ENCODE peak calls at places on chromosomes 3 and 15, in eight cellular contexts. U is H9, K is cardiac muscle cell, Z is HCT116, O is Panc1, D is dorsolateral prefrontal cortex, W is lower lobe of right lung, V is RWPE1. X is an unnamed sample.

GRCh38 chr3:108780235-108780634 is 23.0 kb upstream of the RETNLB start:
- DNase-seq in U (no peak), K (no peak), Z (no peak), O (no peak), D (no peak), W (no peak), V (no peak), X (no peak)

GRCh38 chr3:45551214-45552010 is 43.1 kb upstream of the LIMD1 start:
- DNase-seq in U (no peak), K (peak), Z (peak), O (no peak), D (no peak), W (no peak), V (peak), X (no peak)

GRCh38 chr15:68578960-68579935 is at the start of gene CORO2B:
- DNase-seq in U (peak), K (peak), Z (no peak), O (no peak), D (peak), W (no peak), V (peak), X (peak)

GRCh38 chr3:34998905-34999304 is 640.4 kb upstream of the ARPP21 start:
- DNase-seq in U (no peak), K (no peak), Z (no peak), O (no peak), D (no peak), W (no peak), V (no peak), X (no peak)

GRCh38 chr3:109918740-109919139 is 581.4 kb upstream of the DPPA4 start:
- DNase-seq in U (no peak), K (no peak), Z (no peak), O (no peak), D (no peak), W (no peak), V (no peak), X (no peak)

GRCh38 chr3:134650431-134651346 is at the start of gene KY:
- DNase-seq in U (peak), K (peak), Z (no peak), O (no peak), D (peak), W (peak), V (no peak), X (no peak)

GRCh38 chr3:31932990-31933389 is 48.1 kb downstream of the OSBPL10 start:
- DNase-seq in U (no peak), K (no peak), Z (no peak), O (no peak), D (no peak), W (no peak), V (no peak), X (peak)

GRCh38 chr15:74055804-74056203 is 26.5 kb downstream of the GOLGA6A start:
- DNase-seq in U (no peak), K (no peak), Z (no peak), O (no peak), D (no peak), W (no peak), V (no peak), X (no peak)

GRCh38 chr3:134377896-134378295 is 3.6 kb upstream of the AMOTL2 start:
- DNase-seq in U (peak), K (no peak), Z (no peak), O (no peak), D (no peak), W (peak), V (no peak), X (no peak)

GRCh38 chr15:31024330-31024729 is 32.9 kb upstream of the MTMR10 start:
- DNase-seq in U (peak), K (peak), Z (peak), O (no peak), D (no peak), W (no peak), V (peak), X (no peak)

GRCh38 chr3:17810759-17811158 is 68.3 kb upstream of the TBC1D5 start:
- DNase-seq in U (no peak), K (peak), Z (peak), O (no peak), D (no peak), W (no peak), V (no peak), X (peak)

GRCh38 chr3:193240850-193241706 is at the start of gene PLAAT1:
- DNase-seq in U (peak), K (peak), Z (no peak), O (no peak), D (peak), W (peak), V (peak), X (no peak)

GRCh38 chr3:123068227-123069020 is 1.6 kb downstream of the PDIA5 start:
- DNase-seq in U (peak), K (no peak), Z (peak), O (no peak), D (no peak), W (no peak), V (peak), X (no peak)
- H3K27ac ChIP-seq in U (no peak), K (no peak), Z (peak), O (peak), D (no peak), W (peak), V (peak), X (no peak)

GRCh38 chr3:50302095-50303037 is 1.0 kb downstream of the HYAL1 start:
- DNase-seq in U (no peak), K (no peak), Z (no peak), O (no peak), D (no peak), W (no peak), V (no peak), X (no peak)

GRCh38 chr3:50304601-50305000 is 1.2 kb upstream of the HYAL1 start:
- DNase-seq in U (no peak), K (no peak), Z (no peak), O (no peak), D (no peak), W (no peak), V (no peak), X (no peak)

GRCh38 chr3:50300681-50301254 is 1.6 kb upstream of the HYAL3 start:
- DNase-seq in U (no peak), K (no peak), Z (no peak), O (no peak), D (no peak), W (no peak), V (no peak), X (no peak)

GRCh38 chr3:50299929-50300680 is 900 bp upstream of the HYAL3 start:
- DNase-seq in U (no peak), K (peak), Z (no peak), O (no peak), D (no peak), W (peak), V (no peak), X (peak)

GRCh38 chr3:50303038-50303815 is at the start of gene HYAL1:
- DNase-seq in U (peak), K (peak), Z (peak), O (no peak), D (no peak), W (peak), V (no peak), X (no peak)
- H3K27ac ChIP-seq in U (no peak), K (peak), Z (peak), O (no peak), D (peak), W (peak), V (peak), X (no peak)

GRCh38 chr15:90349072-90349471 is 3.0 kb upstream of the ZNF774 start:
- DNase-seq in U (no peak), K (no peak), Z (no peak), O (no peak), D (no peak), W (no peak), V (no peak), X (no peak)
- H3K27ac ChIP-seq in U (no peak), K (no peak), Z (no peak), O (no peak), D (no peak), W (no peak), V (peak), X (no peak)

DNA sequence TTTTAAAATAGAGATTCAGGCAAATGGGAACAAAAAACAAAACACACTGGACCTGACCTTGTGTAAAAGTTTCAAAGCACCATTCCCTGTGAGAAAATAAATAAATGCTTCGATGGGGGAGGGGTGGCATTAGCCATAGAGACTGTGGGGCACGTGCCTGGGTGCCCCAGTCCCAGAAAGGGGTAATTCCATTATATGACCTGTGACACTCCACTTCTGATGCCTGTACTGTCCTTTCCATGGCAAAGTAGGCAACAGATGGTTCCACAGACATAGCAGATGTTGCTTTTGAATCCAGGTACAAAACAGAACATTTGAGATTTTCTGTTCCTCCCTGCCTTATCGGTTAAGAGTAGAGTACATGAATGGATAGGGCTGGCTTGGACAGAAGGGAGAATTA is 3.9 kb downstream of the PHLDB2 start:
- DNase-seq in U (no peak), K (no peak), Z (no peak), O (no peak), D (no peak), W (no peak), V (no peak), X (no peak)
- H3K27ac ChIP-seq in U (no peak), K (no peak), Z (peak), O (no peak), D (no peak), W (no peak), V (no peak), X (no peak)